ENCODE peak calls at places on chromosomes 6 and 20, in ten cellular contexts. B is CD8-positive, alpha-beta T cell; Z is uterus; J is activated T-helper 1 cell treated with Interleukin-2 at 50 U/mL for 16 hours; U is NCI-H460; G is spleen; O is GM19239; P is GM04504; N is ELR; Y is NAMALWA. M is an unnamed sample.

GRCh38 chr6:47672816-47673215 is 25.6 kb upstream of the ADGRF4 start:
- DNase-seq in B (no peak), N (peak), Y (no peak), Z (no peak), G (no peak), J (no peak), U (no peak), P (no peak), O (no peak), M (no peak)

GRCh38 chr6:95923518-95923917 is 92.3 kb upstream of the FUT9 start:
- DNase-seq in U (no peak), P (no peak), Z (no peak), Y (peak), J (no peak), G (no peak), O (no peak), B (no peak), N (peak), M (no peak)

GRCh38 chr6:139982652-139983051 is 608.2 kb upstream of the CITED2 start:
- DNase-seq in Y (no peak), U (peak), J (no peak), O (no peak), B (no peak), P (peak), G (no peak), Z (no peak), N (peak), M (no peak)

GRCh38 chr20:62937353-62938104 is 418 bp upstream of the GID8 start:
- DNase-seq in U (peak), B (peak), Z (peak), J (peak), O (peak), P (peak), G (peak), N (peak), Y (peak), M (peak)

GRCh38 chr6:83057705-83058321 is 7.8 kb downstream of the UBE3D start:
- DNase-seq in P (no peak), B (peak), Y (peak), G (no peak), U (peak), J (no peak), O (no peak), Z (no peak), N (peak), M (no peak)

GRCh38 chr20:50309280-50309763 is 118.7 kb downstream of the CEBPB start:
- DNase-seq in P (no peak), J (no peak), N (peak), Y (no peak), Z (peak), G (peak), B (no peak), U (peak), O (no peak), M (no peak)

GRCh38 chr6:157715766-157716171 is 107.3 kb upstream of the SNX9 start:
- DNase-seq in Z (peak), B (no peak), N (peak), Y (no peak), U (no peak), P (peak), J (no peak), G (no peak), O (no peak), M (no peak)

GRCh38 chr20:19774086-19774933 is 16.3 kb downstream of the RIN2 start:
- DNase-seq in N (no peak), Z (no peak), G (no peak), Y (no peak), J (no peak), O (no peak), B (no peak), P (no peak), U (no peak), M (no peak)

GRCh38 chr6:141562181-141562800 is 570.4 kb upstream of the GJE1 start:
- DNase-seq in J (no peak), G (peak), Z (no peak), U (peak), Y (no peak), P (no peak), O (no peak), N (peak), B (peak), M (no peak)

GRCh38 chr20:1405801-1406200 is 12.9 kb upstream of the FKBP1A start:
- DNase-seq in P (no peak), B (no peak), Y (no peak), G (no peak), U (no peak), N (no peak), Z (no peak), O (no peak), J (no peak), M (no peak)

GRCh38 chr6:48560408-48560807 is 449.4 kb upstream of the PTCHD4 start:
- DNase-seq in U (no peak), P (peak), N (peak), G (no peak), O (no peak), B (no peak), Y (no peak), J (no peak), Z (no peak), M (no peak)

GRCh38 chr6:107698146-107698545 is 126.0 kb downstream of the SCML4 start:
- DNase-seq in O (no peak), Z (no peak), N (peak), G (no peak), B (no peak), P (no peak), Y (no peak), U (no peak), J (no peak), M (no peak)

GRCh38 chr6:54621285-54621684 is 225.3 kb upstream of the FAM83B start:
- DNase-seq in U (no peak), O (no peak), Z (no peak), G (no peak), B (no peak), N (no peak), J (no peak), Y (peak), P (no peak), M (no peak)

GRCh38 chr6:107140581-107140980 is 25.3 kb upstream of the BEND3 start:
- DNase-seq in J (no peak), B (no peak), N (no peak), Y (no peak), O (no peak), P (no peak), Z (no peak), G (no peak), U (no peak), M (no peak)

GRCh38 chr20:50446351-50447101 is 63.7 kb upstream of the PTPN1 start:
- DNase-seq in P (no peak), O (no peak), B (no peak), U (no peak), Z (no peak), G (no peak), N (no peak), J (no peak), Y (no peak), M (no peak)

GRCh38 chr20:21105429-21106170 is 558 bp downstream of the LINC00237 start:
- DNase-seq in Z (no peak), Y (no peak), J (no peak), U (no peak), G (no peak), B (no peak), P (no peak), N (peak), O (no peak), M (no peak)

GRCh38 chr6:33735201-33735600 is 11.5 kb downstream of the IP6K3 start:
- DNase-seq in Y (no peak), G (no peak), J (no peak), B (no peak), P (no peak), U (no peak), Z (no peak), O (no peak), N (no peak), M (no peak)

GRCh38 chr6:128574413-128574812 is 54.0 kb upstream of the PTPRK start:
- DNase-seq in G (no peak), O (no peak), J (no peak), B (no peak), U (no peak), Y (no peak), P (no peak), Z (no peak), N (no peak), M (no peak)

GRCh38 chr6:142878407-142878806 is 66.6 kb downstream of the HIVEP2 start:
- DNase-seq in Z (no peak), O (no peak), G (no peak), B (no peak), U (no peak), Y (no peak), N (no peak), J (no peak), P (no peak), M (no peak)

GRCh38 chr6:2327591-2327990 is 82.2 kb upstream of the GMDS start:
- DNase-seq in B (no peak), N (no peak), G (no peak), J (no peak), U (no peak), O (no peak), P (no peak), Y (no peak), Z (no peak), M (no peak)

GRCh38 chr6:36169023-36170007 is 27.2 kb upstream of the BRPF3 start:
- DNase-seq in G (no peak), O (no peak), J (no peak), B (no peak), P (no peak), N (no peak), U (no peak), Z (no peak), Y (no peak), M (no peak)

GRCh38 chr6:27687154-27688013 is 214.5 kb upstream of the ZNF184 start:
- DNase-seq in N (peak), Y (peak), O (no peak), Z (peak), B (peak), G (peak), U (peak), P (peak), J (peak), M (peak)

GRCh38 chr6:3226422-3227362 is 761 bp downstream of the TUBB2B start:
- DNase-seq in Y (no peak), B (peak), O (no peak), Z (no peak), U (no peak), G (no peak), N (peak), J (no peak), P (no peak), M (no peak)

GRCh38 chr6:151999194-151999593 is 191.7 kb downstream of the ESR1 start:
- DNase-seq in Z (no peak), O (no peak), N (peak), G (no peak), B (no peak), U (no peak), J (no peak), Y (no peak), P (no peak), M (no peak)

GRCh38 chr6:7763896-7764295 is 38.0 kb downstream of the BMP6 start:
- DNase-seq in U (no peak), J (no peak), B (no peak), Z (no peak), N (no peak), P (no peak), Y (no peak), O (no peak), G (no peak), M (no peak)

GRCh38 chr6:84568971-84569370 is 195.4 kb downstream of the TBX18 start:
- DNase-seq in O (no peak), G (no peak), B (no peak), N (peak), Y (peak), J (no peak), U (no peak), Z (no peak), P (peak), M (no peak)

GRCh38 chr6:135884136-135884535 is 32.6 kb downstream of the PDE7B start:
- DNase-seq in O (no peak), J (no peak), P (no peak), G (no peak), B (no peak), Z (no peak), Y (no peak), U (no peak), N (no peak), M (no peak)

GRCh38 chr6:5866547-5867051 is 140.1 kb downstream of the NRN1 start:
- DNase-seq in Y (no peak), U (peak), B (no peak), G (no peak), J (no peak), N (peak), O (no peak), Z (no peak), P (peak), M (no peak)

GRCh38 chr6:101276066-101276465 is 117.4 kb upstream of the GRIK2 start:
- DNase-seq in U (no peak), J (no peak), Z (no peak), Y (no peak), O (no peak), N (no peak), B (no peak), P (no peak), G (no peak), M (no peak)

GRCh38 chr20:40683221-40683893 is 5.7 kb downstream of the MAFB start:
- DNase-seq in N (peak), J (no peak), O (no peak), Y (no peak), P (no peak), Z (no peak), U (no peak), G (peak), B (no peak), M (no peak)

GRCh38 chr6:160260283-160261119 is 1.9 kb upstream of the SLC22A2 start:
- DNase-seq in U (no peak), N (no peak), Z (no peak), O (no peak), J (no peak), Y (no peak), B (no peak), G (no peak), P (no peak), M (no peak)

GRCh38 chr20:21259346-21259745 is 43.8 kb upstream of the XRN2 start:
- DNase-seq in P (no peak), Y (no peak), B (no peak), N (no peak), G (no peak), Z (no peak), O (no peak), U (no peak), J (no peak), M (no peak)

GRCh38 chr6:7201732-7202541 is 94.2 kb downstream of the RREB1 start:
- DNase-seq in J (no peak), G (peak), U (no peak), B (no peak), O (peak), N (no peak), Z (no peak), P (no peak), Y (peak), M (no peak)

GRCh38 chr6:112383191-112383590 is 36.1 kb downstream of the RFPL4B start:
- DNase-seq in P (no peak), U (no peak), J (no peak), Z (no peak), B (no peak), G (no peak), O (no peak), Y (peak), N (no peak), M (no peak)

GRCh38 chr20:63194007-63194820 is 21.7 kb downstream of the YTHDF1 start:
- DNase-seq in G (no peak), Z (no peak), U (no peak), B (no peak), O (no peak), N (no peak), J (no peak), Y (no peak), P (no peak), M (no peak)

GRCh38 chr6:140871911-140872310 is 1260.8 kb upstream of the GJE1 start:
- DNase-seq in Z (no peak), G (no peak), Y (no peak), P (no peak), B (no peak), O (no peak), N (peak), J (no peak), U (no peak), M (no peak)

GRCh38 chr6:167825759-167826229 is 917 bp upstream of the AFDN start:
- DNase-seq in Z (peak), G (peak), J (no peak), P (no peak), N (peak), Y (no peak), B (no peak), U (no peak), O (no peak), M (peak)

GRCh38 chr20:57618091-57618765 is 2.0 kb downstream of the ZBP1 start:
- DNase-seq in Z (no peak), J (peak), P (no peak), G (peak), N (peak), U (no peak), Y (peak), O (no peak), B (no peak), M (peak)

GRCh38 chr6:90268178-90268577 is 28.5 kb downstream of the BACH2 start:
- DNase-seq in O (no peak), U (no peak), P (no peak), G (no peak), Z (no peak), J (no peak), N (no peak), Y (no peak), B (no peak), M (no peak)

GRCh38 chr6:33297406-33297955 is 1.3 kb downstream of the RGL2 start:
- DNase-seq in G (peak), Z (no peak), O (no peak), Y (peak), N (no peak), B (no peak), P (no peak), U (no peak), J (no peak), M (no peak)